ENCODE peak calls at places on chromosome 4, in ten cellular contexts. W is GM23248, M is PC-3, R is neural progenitor cell, Z is IMR-90, Q is H9, D is A549, O is mesendoderm, L is GM23338, S is DND-41. K is an unnamed sample.

GRCh38 chr4:168710353-168710946 is 213.6 kb downstream of the PALLD start:
- DNase-seq in O (peak; percentile 74), W (peak; percentile 69), S (no peak), Z (peak; percentile 79), D (peak; percentile 66), M (peak; percentile 48), R (peak; percentile 51), L (peak; percentile 71), Q (no peak), K (no peak)

GRCh38 chr4:138919094-138919936 is 96.3 kb upstream of the NOCT start:
- DNase-seq in R (peak; percentile 82), D (peak; percentile 81), L (peak; percentile 90), W (peak; percentile 85), Q (peak; percentile 86), M (peak; percentile 84), O (peak; percentile 89), Z (peak; percentile 82), S (peak; percentile 64), K (peak; percentile 44)

GRCh38 chr4:23614284-23614892 is 275.5 kb downstream of the PPARGC1A start:
- DNase-seq in S (peak; percentile 6), O (peak; percentile 79), L (peak; percentile 76), Q (peak; percentile 62), D (peak; percentile 62), M (peak; percentile 43), R (peak; percentile 46), W (peak; percentile 17), Z (peak; percentile 1), K (no peak)

GRCh38 chr4:20430555-20430954 is 178.8 kb downstream of the SLIT2 start:
- DNase-seq in M (peak; percentile 39), S (no peak), O (peak; percentile 25), Q (no peak), L (no peak), W (peak; percentile 62), R (no peak), Z (peak; percentile 69), D (no peak), K (no peak)

GRCh38 chr4:26325191-26325590 is 4.4 kb downstream of the RBPJ start:
- DNase-seq in W (peak; percentile 65), Z (peak; percentile 67), L (peak; percentile 70), M (peak; percentile 50), D (peak; percentile 31), O (peak; percentile 89), R (peak; percentile 50), Q (no peak), S (no peak), K (no peak)

GRCh38 chr4:19455850-19456602 is 795.7 kb upstream of the SLIT2 start:
- DNase-seq in L (no peak), Z (no peak), M (peak; percentile 55), R (no peak), S (no peak), O (no peak), D (no peak), W (no peak), Q (no peak), K (no peak)

GRCh38 chr4:168978001-168978700 is 31.9 kb downstream of the CBR4 start:
- DNase-seq in Q (no peak), O (peak; percentile 3), Z (peak; percentile 68), L (no peak), D (no peak), S (no peak), R (no peak), M (peak; percentile 14), W (peak; percentile 66), K (no peak)

GRCh38 chr4:166064706-166065105 is 191.7 kb downstream of the TLL1 start:
- DNase-seq in M (no peak), W (no peak), Z (no peak), Q (no peak), L (no peak), D (no peak), O (no peak), S (no peak), R (no peak), K (no peak)

GRCh38 chr4:107733431-107733925 is 13.4 kb upstream of the PAPSS1 start:
- DNase-seq in S (no peak), L (no peak), Z (no peak), M (no peak), Q (no peak), R (no peak), O (peak; percentile 63), D (no peak), W (no peak), K (no peak)

GRCh38 chr4:140579278-140579677 is 10.5 kb upstream of the UCP1 start:
- DNase-seq in L (peak; percentile 42), W (no peak), O (no peak), Q (no peak), D (no peak), M (no peak), R (no peak), Z (no peak), S (no peak), K (no peak)

GRCh38 chr4:164770051-164770724 is 16.3 kb downstream of the SMIM31 start:
- DNase-seq in Z (no peak), S (no peak), M (no peak), L (no peak), O (no peak), Q (no peak), D (no peak), R (no peak), W (no peak), K (no peak)

GRCh38 chr4:8260656-8261111 is 8.9 kb upstream of the HTRA3 start:
- DNase-seq in W (peak; percentile 88), M (peak; percentile 79), Z (peak; percentile 96), R (no peak), O (peak; percentile 78), S (no peak), L (peak; percentile 41), Q (no peak), D (peak; percentile 52), K (no peak)

GRCh38 chr4:16627999-16628398 is 270.4 kb downstream of the LDB2 start:
- DNase-seq in O (peak; percentile 62), D (no peak), L (no peak), S (no peak), Z (peak; percentile 95), W (peak; percentile 90), M (peak; percentile 90), Q (no peak), R (no peak), K (no peak)

GRCh38 chr4:99077177-99077576 is 11.4 kb downstream of the ADH5 start:
- DNase-seq in M (no peak), W (no peak), O (no peak), S (no peak), L (no peak), Z (no peak), R (no peak), Q (no peak), D (no peak), K (no peak)

GRCh38 chr4:14130551-14130950 is 503.0 kb upstream of the BOD1L1 start:
- DNase-seq in D (no peak), Q (no peak), M (no peak), R (no peak), S (no peak), W (peak; percentile 68), Z (peak; percentile 58), O (no peak), L (no peak), K (no peak)

GRCh38 chr4:121070696-121071639 is 1.4 kb downstream of the NDNF start:
- DNase-seq in D (peak; percentile 43), S (no peak), R (peak; percentile 79), O (peak; percentile 79), Q (peak; percentile 79), Z (no peak), L (peak; percentile 80), W (peak; percentile 85), M (no peak), K (no peak)

GRCh38 chr4:89284828-89285227 is 22.8 kb downstream of the GPRIN3 start:
- DNase-seq in O (peak; percentile 87), Z (no peak), W (peak; percentile 36), R (no peak), D (peak; percentile 72), M (no peak), L (no peak), Q (no peak), S (no peak), K (no peak)
- H3K4me1 ChIP-seq in O (peaks cover 10% of the 10 kb centered on the region), Z (no peaks in the 10 kb centered on the region), W (no peaks in the 10 kb centered on the region), R (no peaks in the 10 kb centered on the region), D (peaks cover 81% of the 10 kb centered on the region), M (no peaks in the 10 kb centered on the region), L (peaks cover 26% of the 10 kb centered on the region), Q (no peaks in the 10 kb centered on the region), S (no peaks in the 10 kb centered on the region), K (no peaks in the 10 kb centered on the region)

GRCh38 chr4:74473155-74473811 is 28.3 kb downstream of the AREG start:
- DNase-seq in M (peak; percentile 82), W (peak; percentile 85), Q (no peak), D (peak; percentile 36), S (no peak), O (peak; percentile 21), Z (peak; percentile 91), R (no peak), L (peak; percentile 6), K (peak; percentile 71)
- H3K4me2 ChIP-seq in M (peak overlapping the region; percentile 6), W (peak overlapping the region; percentile 25), Q (no peak overlapping the region), D (peak overlapping the region; percentile 43), S (no peak overlapping the region), O (no peak overlapping the region), Z (peak overlapping the region; percentile 35), R (no peak overlapping the region), L (no peak overlapping the region), K (peak overlapping the region; percentile 7)

DNA sequence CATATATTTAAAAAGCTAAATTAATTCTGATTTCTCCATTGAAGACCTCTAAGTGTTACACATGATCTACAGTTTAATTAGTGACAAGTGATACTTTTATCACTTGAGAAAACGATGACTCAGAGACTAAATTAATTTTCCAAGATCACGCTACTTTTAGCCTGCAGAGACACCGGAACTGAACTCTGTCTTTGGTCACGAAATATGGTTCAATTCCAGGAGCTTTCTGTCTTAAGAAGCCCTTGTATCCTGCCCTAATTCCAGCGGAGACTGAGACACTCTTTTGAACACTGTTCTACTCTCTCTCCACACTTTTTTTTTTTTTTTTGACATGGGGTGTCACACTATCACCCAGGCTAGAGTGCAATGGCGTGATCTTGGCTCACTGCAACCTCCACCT is 63.6 kb downstream of the IRF2 start:
- DNase-seq in Q (no peak), O (no peak), D (no peak), W (no peak), S (no peak), R (no peak), M (no peak), L (no peak), Z (no peak), K (no peak)
- H3K4me1 ChIP-seq in Q (peaks cover 6% of the 10 kb centered on the region), O (no peaks in the 10 kb centered on the region), D (no peaks in the 10 kb centered on the region), W (peaks cover 10% of the 10 kb centered on the region), S (no peaks in the 10 kb centered on the region), R (peaks cover 23% of the 10 kb centered on the region), M (peaks cover 16% of the 10 kb centered on the region), L (peaks cover 15% of the 10 kb centered on the region), Z (peaks cover 12% of the 10 kb centered on the region), K (no peaks in the 10 kb centered on the region)

DNA sequence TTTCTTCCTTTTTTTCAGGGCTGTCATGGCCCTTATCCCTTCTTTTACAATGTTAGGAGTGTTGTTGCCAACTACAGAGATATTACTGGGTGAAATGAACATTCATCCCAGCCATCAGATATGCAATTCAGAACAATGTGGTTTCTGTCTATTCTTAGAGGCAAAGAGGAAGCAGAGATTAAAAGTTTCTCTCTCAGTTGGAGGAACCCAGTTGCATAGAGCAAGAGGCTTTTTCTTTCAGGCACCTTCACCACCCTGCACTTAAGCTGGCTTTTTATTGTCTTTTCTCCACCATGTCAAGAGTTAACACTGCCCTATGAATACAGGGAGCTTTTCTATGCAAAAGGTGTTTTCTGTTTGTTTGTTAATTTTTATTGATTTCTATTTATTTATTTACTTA is 1559.6 kb upstream of the IGFBP7 start:
- DNase-seq in R (no peak), S (no peak), D (no peak), Q (no peak), Z (no peak), M (no peak), O (no peak), L (no peak), W (no peak), K (no peak)
- H3K4me2 ChIP-seq in R (no peak overlapping the region), S (no peak overlapping the region), D (no peak overlapping the region), Q (no peak overlapping the region), Z (no peak overlapping the region), M (no peak overlapping the region), O (no peak overlapping the region), L (no peak overlapping the region), W (no peak overlapping the region), K (no peak overlapping the region)

GRCh38 chr4:153566751-153567150 is 100.6 kb downstream of the TMEM131L start:
- DNase-seq in S (no peak), M (no peak), Q (no peak), D (no peak), W (no peak), O (no peak), L (no peak), R (no peak), Z (no peak), K (no peak)
- H3K4me1 ChIP-seq in S (peaks cover 32% of the 10 kb centered on the region), M (peaks cover 9% of the 10 kb centered on the region), Q (no peaks in the 10 kb centered on the region), D (peaks cover 13% of the 10 kb centered on the region), W (peaks cover 7% of the 10 kb centered on the region), O (no peaks in the 10 kb centered on the region), L (peaks cover 4% of the 10 kb centered on the region), R (peaks cover 16% of the 10 kb centered on the region), Z (peaks cover 4% of the 10 kb centered on the region), K (peaks cover 8% of the 10 kb centered on the region)